ENCODE peak calls at places on chromosome 19, in eight cellular contexts. A is kidney; L is A172; Z is GDM1; N is WTC11; I is naive thymus-derived CD8-positive, alpha-beta T cell; S is posterior cingulate gyrus; C is neuronal stem cell. Y is an unnamed sample.

GRCh38 chr19:41427647-41428480 is 690 bp upstream of the B3GNT8 start:
- DNase-seq in I (no peak), C (no peak), L (no peak), A (peak), Z (no peak), N (peak), S (peak), Y (no peak)

GRCh38 chr19:51788936-51789795 is 5.8 kb upstream of the FPR3 start:
- DNase-seq in C (no peak), I (no peak), Z (no peak), N (no peak), L (no peak), A (no peak), S (no peak), Y (no peak)

GRCh38 chr19:369256-369655 is 24.7 kb upstream of the MIER2 start:
- DNase-seq in C (no peak), I (no peak), L (no peak), S (no peak), N (no peak), A (peak), Z (no peak), Y (no peak)

GRCh38 chr19:11418518-11419506 is at the start of gene RGL3:
- DNase-seq in A (peak), S (no peak), L (no peak), I (no peak), C (no peak), Z (no peak), N (peak), Y (no peak)

GRCh38 chr19:12159773-12160414 is 3.0 kb upstream of the ZNF136 start:
- DNase-seq in S (no peak), A (no peak), L (no peak), C (no peak), N (peak), Z (no peak), I (no peak), Y (no peak)

GRCh38 chr19:2127758-2128157 is 23.6 kb downstream of the AP3D1 start:
- DNase-seq in C (no peak), Z (no peak), I (no peak), S (no peak), A (no peak), N (no peak), L (no peak), Y (no peak)

GRCh38 chr19:8421484-8422461 is 8.7 kb downstream of the MARCHF2 start:
- DNase-seq in L (no peak), A (no peak), I (no peak), Z (no peak), C (no peak), N (no peak), S (no peak), Y (no peak)

GRCh38 chr19:47032171-47032811 is 12.7 kb downstream of the NPAS1 start:
- DNase-seq in I (peak), S (peak), L (no peak), C (no peak), A (peak), Z (no peak), N (peak), Y (no peak)

GRCh38 chr19:30105723-30106122 is 163.7 kb downstream of the URI1 start:
- DNase-seq in I (no peak), Z (no peak), L (no peak), A (no peak), S (no peak), C (no peak), N (no peak), Y (no peak)

GRCh38 chr19:44111910-44112463 is 1.2 kb upstream of the ZNF225 start:
- DNase-seq in A (no peak), S (no peak), I (no peak), L (peak), C (peak), N (peak), Z (no peak), Y (no peak)

Y was measured in globus pallidus.